ENCODE peak calls at places on chromosome 12, in eight cellular contexts. One of them, this sample, is unnamed.

GRCh38 chr12:118302053-118302452 is 70.7 kb downstream of the TAOK3 start:
- DNase-seq in AG04450: no peak
- DNase-seq in esophagus squamous epithelium: no peak
- DNase-seq in heart right ventricle: no peak
- DNase-seq in K562: no peak
- DNase-seq in endothelial cell: no peak
- DNase-seq in neural crest cell: no peak
- DNase-seq in GM23338: no peak
- DNase-seq in this sample: no peak

GRCh38 chr12:92496790-92497189 is 206.0 kb upstream of the PLEKHG7 start:
- DNase-seq in AG04450: no peak
- DNase-seq in esophagus squamous epithelium: no peak
- DNase-seq in heart right ventricle: no peak
- DNase-seq in K562: no peak
- DNase-seq in endothelial cell: no peak
- DNase-seq in neural crest cell: no peak
- DNase-seq in GM23338: no peak
- DNase-seq in this sample: no peak

GRCh38 chr12:71876400-71876799 is 36.8 kb downstream of the TBC1D15 start:
- DNase-seq in AG04450: no peak
- DNase-seq in esophagus squamous epithelium: no peak
- DNase-seq in heart right ventricle: no peak
- DNase-seq in K562: no peak
- DNase-seq in endothelial cell: no peak
- DNase-seq in neural crest cell: no peak
- DNase-seq in GM23338: no peak
- DNase-seq in this sample: no peak

GRCh38 chr12:1706284-1707016 is 15.6 kb downstream of the ADIPOR2 start:
- DNase-seq in AG04450: no peak
- DNase-seq in esophagus squamous epithelium: no peak
- DNase-seq in heart right ventricle: no peak
- DNase-seq in K562: peak
- DNase-seq in endothelial cell: no peak
- DNase-seq in neural crest cell: no peak
- DNase-seq in GM23338: no peak
- DNase-seq in this sample: no peak

GRCh38 chr12:57641699-57642442 is 8.9 kb upstream of the B4GALNT1 start:
- DNase-seq in AG04450: no peak
- DNase-seq in esophagus squamous epithelium: no peak
- DNase-seq in heart right ventricle: no peak
- DNase-seq in K562: peak
- DNase-seq in endothelial cell: no peak
- DNase-seq in neural crest cell: no peak
- DNase-seq in GM23338: no peak
- DNase-seq in this sample: no peak

GRCh38 chr12:97701901-97702300 is 239.3 kb downstream of the RMST start:
- DNase-seq in AG04450: no peak
- DNase-seq in esophagus squamous epithelium: no peak
- DNase-seq in heart right ventricle: no peak
- DNase-seq in K562: no peak
- DNase-seq in endothelial cell: no peak
- DNase-seq in neural crest cell: no peak
- DNase-seq in GM23338: no peak
- DNase-seq in this sample: no peak

GRCh38 chr12:86044396-86044795 is 170.3 kb downstream of the NTS start:
- DNase-seq in AG04450: no peak
- DNase-seq in esophagus squamous epithelium: no peak
- DNase-seq in heart right ventricle: no peak
- DNase-seq in K562: no peak
- DNase-seq in endothelial cell: no peak
- DNase-seq in neural crest cell: no peak
- DNase-seq in GM23338: no peak
- DNase-seq in this sample: no peak

GRCh38 chr12:60266381-60266852 is 670.6 kb downstream of the SLC16A7 start:
- DNase-seq in AG04450: peak
- DNase-seq in esophagus squamous epithelium: no peak
- DNase-seq in heart right ventricle: no peak
- DNase-seq in K562: no peak
- DNase-seq in endothelial cell: no peak
- DNase-seq in neural crest cell: no peak
- DNase-seq in GM23338: no peak
- DNase-seq in this sample: no peak

GRCh38 chr12:39638178-39638577 is 18.6 kb upstream of the ABCD2 start:
- DNase-seq in AG04450: no peak
- DNase-seq in esophagus squamous epithelium: no peak
- DNase-seq in heart right ventricle: no peak
- DNase-seq in K562: no peak
- DNase-seq in endothelial cell: no peak
- DNase-seq in neural crest cell: no peak
- DNase-seq in GM23338: no peak
- DNase-seq in this sample: no peak

GRCh38 chr12:71607494-71608330 is 55.9 kb downstream of the ZFC3H1 start:
- DNase-seq in AG04450: no peak
- DNase-seq in esophagus squamous epithelium: no peak
- DNase-seq in heart right ventricle: no peak
- DNase-seq in K562: no peak
- DNase-seq in endothelial cell: no peak
- DNase-seq in neural crest cell: no peak
- DNase-seq in GM23338: no peak
- DNase-seq in this sample: no peak

GRCh38 chr12:123384318-123384993 is 524 bp downstream of the KMT5A start:
- DNase-seq in AG04450: no peak
- DNase-seq in esophagus squamous epithelium: no peak
- DNase-seq in heart right ventricle: no peak
- DNase-seq in K562: peak
- DNase-seq in endothelial cell: peak
- DNase-seq in neural crest cell: no peak
- DNase-seq in GM23338: peak
- DNase-seq in this sample: no peak

GRCh38 chr12:81222841-81223595 is 145.1 kb downstream of the ACSS3 start:
- DNase-seq in AG04450: no peak
- DNase-seq in esophagus squamous epithelium: no peak
- DNase-seq in heart right ventricle: no peak
- DNase-seq in K562: no peak
- DNase-seq in endothelial cell: no peak
- DNase-seq in neural crest cell: no peak
- DNase-seq in GM23338: no peak
- DNase-seq in this sample: no peak

GRCh38 chr12:45124485-45125155 is 73.7 kb upstream of the DBX2 start:
- DNase-seq in AG04450: no peak
- DNase-seq in esophagus squamous epithelium: no peak
- DNase-seq in heart right ventricle: no peak
- DNase-seq in K562: no peak
- DNase-seq in endothelial cell: no peak
- DNase-seq in neural crest cell: no peak
- DNase-seq in GM23338: peak
- DNase-seq in this sample: no peak

GRCh38 chr12:46269429-46270241 is 792 bp upstream of the SLC38A1 start:
- DNase-seq in AG04450: no peak
- DNase-seq in esophagus squamous epithelium: no peak
- DNase-seq in heart right ventricle: no peak
- DNase-seq in K562: no peak
- DNase-seq in endothelial cell: peak
- DNase-seq in neural crest cell: peak
- DNase-seq in GM23338: peak
- DNase-seq in this sample: no peak

GRCh38 chr12:82174936-82175335 is 183.3 kb downstream of the CCDC59 start:
- DNase-seq in AG04450: no peak
- DNase-seq in esophagus squamous epithelium: no peak
- DNase-seq in heart right ventricle: no peak
- DNase-seq in K562: no peak
- DNase-seq in endothelial cell: no peak
- DNase-seq in neural crest cell: no peak
- DNase-seq in GM23338: peak
- DNase-seq in this sample: no peak

GRCh38 chr12:45878630-45879255 is 111.6 kb downstream of the SCAF11 start:
- DNase-seq in AG04450: no peak
- DNase-seq in esophagus squamous epithelium: no peak
- DNase-seq in heart right ventricle: no peak
- DNase-seq in K562: peak
- DNase-seq in endothelial cell: no peak
- DNase-seq in neural crest cell: no peak
- DNase-seq in GM23338: no peak
- DNase-seq in this sample: no peak

GRCh38 chr12:46659032-46659703 is 166.6 kb downstream of the SLC38A4 start:
- DNase-seq in AG04450: no peak
- DNase-seq in esophagus squamous epithelium: no peak
- DNase-seq in heart right ventricle: no peak
- DNase-seq in K562: no peak
- DNase-seq in endothelial cell: no peak
- DNase-seq in neural crest cell: no peak
- DNase-seq in GM23338: no peak
- DNase-seq in this sample: no peak

DNA sequence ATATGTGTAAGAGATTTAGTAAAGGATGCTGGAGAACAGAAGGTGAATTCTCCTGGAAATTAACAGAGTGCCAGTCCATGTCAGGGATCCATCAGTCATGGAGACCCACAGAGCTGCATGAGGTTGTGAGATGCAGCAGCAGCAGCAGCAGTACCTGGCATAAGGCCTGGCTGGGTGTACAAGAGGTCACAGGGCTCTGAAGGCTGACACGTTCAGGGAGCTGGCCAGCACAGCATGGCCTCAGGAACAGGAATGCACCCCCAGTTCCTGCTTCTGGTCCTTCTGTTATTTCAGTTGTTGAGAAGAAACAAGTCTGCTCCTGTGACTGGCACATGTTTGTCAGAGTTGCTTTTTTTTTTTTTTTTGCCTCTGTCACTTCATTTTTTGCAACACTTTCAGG is 210.8 kb downstream of the CNTN1 start:
- DNase-seq in AG04450: no peak
- DNase-seq in esophagus squamous epithelium: no peak
- DNase-seq in heart right ventricle: no peak
- DNase-seq in K562: no peak
- DNase-seq in endothelial cell: peak
- DNase-seq in neural crest cell: no peak
- DNase-seq in GM23338: peak
- DNase-seq in this sample: no peak
- TF ChIP-seq CTCF in AG04450: no peak
- TF ChIP-seq CTCF in esophagus squamous epithelium: no peak
- TF ChIP-seq CTCF in heart right ventricle: no peak
- TF ChIP-seq CTCF in K562: no peak
- TF ChIP-seq CTCF in endothelial cell: no peak
- TF ChIP-seq CTCF in neural crest cell: no peak
- TF ChIP-seq CTCF in GM23338: no peak
- TF ChIP-seq CTCF in this sample: no peak

DNA sequence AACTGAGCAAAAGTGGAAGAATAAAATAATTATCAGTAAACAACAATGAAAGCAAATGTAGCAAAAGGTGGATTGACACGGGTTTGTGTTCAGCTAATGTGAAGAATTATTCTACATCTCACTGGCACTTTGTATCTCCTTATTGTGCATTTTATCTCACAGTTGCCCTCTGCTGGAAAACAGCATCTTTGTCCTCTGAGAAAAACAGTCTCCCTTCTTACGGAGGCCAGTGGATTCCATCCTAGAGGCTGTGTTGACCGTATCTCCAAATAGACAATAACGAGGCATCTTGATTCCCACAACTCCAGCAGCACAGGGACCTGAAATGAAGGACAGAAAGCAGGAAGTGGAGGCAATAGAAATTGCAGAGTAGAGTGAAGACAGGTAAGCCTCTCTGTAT is 51.3 kb upstream of the PLBD1 start:
- DNase-seq in AG04450: no peak
- DNase-seq in esophagus squamous epithelium: no peak
- DNase-seq in heart right ventricle: peak
- DNase-seq in K562: peak
- DNase-seq in endothelial cell: no peak
- DNase-seq in neural crest cell: no peak
- DNase-seq in GM23338: peak
- DNase-seq in this sample: no peak
- TF ChIP-seq CTCF in AG04450: peak
- TF ChIP-seq CTCF in esophagus squamous epithelium: peak
- TF ChIP-seq CTCF in heart right ventricle: peak
- TF ChIP-seq CTCF in K562: peak
- TF ChIP-seq CTCF in endothelial cell: no peak
- TF ChIP-seq CTCF in neural crest cell: peak
- TF ChIP-seq CTCF in GM23338: peak
- TF ChIP-seq CTCF in this sample: peak

GRCh38 chr12:105502426-105502930 is 172.0 kb downstream of the C12orf75 start:
- DNase-seq in AG04450: no peak
- DNase-seq in esophagus squamous epithelium: no peak
- DNase-seq in heart right ventricle: no peak
- DNase-seq in K562: no peak
- DNase-seq in endothelial cell: no peak
- DNase-seq in neural crest cell: no peak
- DNase-seq in GM23338: peak
- DNase-seq in this sample: no peak

GRCh38 chr12:105507311-105508035 is 177.0 kb downstream of the C12orf75 start:
- DNase-seq in AG04450: no peak
- DNase-seq in esophagus squamous epithelium: no peak
- DNase-seq in heart right ventricle: no peak
- DNase-seq in K562: no peak
- DNase-seq in endothelial cell: no peak
- DNase-seq in neural crest cell: no peak
- DNase-seq in GM23338: no peak
- DNase-seq in this sample: no peak

GRCh38 chr12:105508096-105508495 is 177.6 kb downstream of the C12orf75 start:
- DNase-seq in AG04450: no peak
- DNase-seq in esophagus squamous epithelium: no peak
- DNase-seq in heart right ventricle: no peak
- DNase-seq in K562: no peak
- DNase-seq in endothelial cell: no peak
- DNase-seq in neural crest cell: no peak
- DNase-seq in GM23338: no peak
- DNase-seq in this sample: no peak

GRCh38 chr12:105506678-105507310 is 176.3 kb downstream of the C12orf75 start:
- DNase-seq in AG04450: no peak
- DNase-seq in esophagus squamous epithelium: no peak
- DNase-seq in heart right ventricle: no peak
- DNase-seq in K562: no peak
- DNase-seq in endothelial cell: no peak
- DNase-seq in neural crest cell: no peak
- DNase-seq in GM23338: no peak
- DNase-seq in this sample: no peak

DNA sequence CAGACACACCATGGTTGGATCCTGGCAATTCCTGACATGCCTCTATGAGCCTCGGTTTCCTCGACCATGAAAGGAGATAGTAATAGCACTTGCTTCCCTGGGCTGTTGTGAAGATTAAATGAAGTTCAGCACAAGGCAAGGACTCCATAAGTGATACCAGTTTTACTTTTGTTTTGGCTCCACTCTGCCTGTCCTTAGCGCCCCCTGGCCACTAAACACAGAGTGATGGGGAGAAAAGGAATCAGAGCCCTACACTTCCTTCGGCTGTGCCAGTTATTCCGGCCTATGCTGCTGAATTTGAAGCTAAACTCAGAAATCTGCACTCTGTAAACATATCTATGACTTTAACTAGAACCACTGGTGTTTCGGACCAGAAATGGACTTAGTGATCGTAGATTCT is 173.8 kb downstream of the C12orf75 start:
- DNase-seq in AG04450: no peak
- DNase-seq in esophagus squamous epithelium: no peak
- DNase-seq in heart right ventricle: no peak
- DNase-seq in K562: no peak
- DNase-seq in endothelial cell: no peak
- DNase-seq in neural crest cell: no peak
- DNase-seq in GM23338: peak
- DNase-seq in this sample: no peak
- TF ChIP-seq CTCF in AG04450: peak
- TF ChIP-seq CTCF in esophagus squamous epithelium: no peak
- TF ChIP-seq CTCF in heart right ventricle: no peak
- TF ChIP-seq CTCF in K562: peak
- TF ChIP-seq CTCF in endothelial cell: no peak
- TF ChIP-seq CTCF in neural crest cell: no peak
- TF ChIP-seq CTCF in GM23338: peak
- TF ChIP-seq CTCF in this sample: no peak

GRCh38 chr12:100229036-100229635 is 28.5 kb downstream of the ACTR6 start:
- DNase-seq in AG04450: no peak
- DNase-seq in esophagus squamous epithelium: no peak
- DNase-seq in heart right ventricle: no peak
- DNase-seq in K562: peak
- DNase-seq in endothelial cell: no peak
- DNase-seq in neural crest cell: no peak
- DNase-seq in GM23338: peak
- DNase-seq in this sample: no peak
- TF ChIP-seq CTCF in AG04450: no peak
- TF ChIP-seq CTCF in esophagus squamous epithelium: no peak
- TF ChIP-seq CTCF in heart right ventricle: no peak
- TF ChIP-seq CTCF in K562: peak
- TF ChIP-seq CTCF in endothelial cell: no peak
- TF ChIP-seq CTCF in neural crest cell: no peak
- TF ChIP-seq CTCF in GM23338: peak
- TF ChIP-seq CTCF in this sample: no peak